ENCODE peak calls at places on chromosomes 5 and 9, in eight cellular contexts. S, M, B, Y, K, N, Q and H are unnamed samples.

GRCh38 chr9:17018540-17019196 is 116.2 kb upstream of the CNTLN start:
- DNase-seq in Y (no peak), B (no peak), M (no peak), Q (no peak), N (no peak), K (no peak), S (no peak), H (no peak)

GRCh38 chr5:88952344-88952743 is 69.4 kb upstream of the MEF2C start:
- DNase-seq in S (peak), Y (no peak), M (no peak), B (no peak), K (no peak), N (no peak), Q (no peak), H (peak)

GRCh38 chr9:133301253-133302230 is 26.5 kb upstream of the ABO start:
- DNase-seq in K (no peak), S (no peak), Q (no peak), Y (no peak), B (no peak), M (no peak), N (no peak), H (no peak)

GRCh38 chr9:126428524-126429175 is 102.0 kb downstream of the MVB12B start:
- DNase-seq in S (no peak), Y (no peak), B (peak), N (no peak), K (no peak), Q (no peak), M (no peak), H (no peak)

GRCh38 chr5:62310426-62311105 is 4.6 kb downstream of the KIF2A start:
- DNase-seq in N (no peak), M (no peak), K (no peak), Q (no peak), Y (no peak), B (no peak), S (no peak), H (no peak)

GRCh38 chr9:7042124-7042523 is 284.4 kb downstream of the KDM4C start:
- DNase-seq in Q (no peak), N (no peak), B (no peak), M (no peak), Y (no peak), K (no peak), S (no peak), H (peak)

GRCh38 chr5:31537856-31538255 is 5.8 kb downstream of the C5orf22 start:
- DNase-seq in M (no peak), S (no peak), B (no peak), Q (no peak), K (peak), N (no peak), Y (no peak), H (no peak)

GRCh38 chr5:1034421-1034905 is 25.9 kb downstream of the NKD2 start:
- DNase-seq in M (no peak), N (peak), K (no peak), S (no peak), B (no peak), Y (no peak), Q (no peak), H (no peak)

GRCh38 chr5:67315802-67316103 is 119.2 kb upstream of the CD180 start:
- DNase-seq in Q (no peak), Y (no peak), K (no peak), M (peak), S (no peak), N (no peak), B (no peak), H (no peak)

GRCh38 chr5:756171-756570 is 28.4 kb downstream of the ZDHHC11B start:
- DNase-seq in S (no peak), M (no peak), Y (no peak), N (peak), Q (no peak), K (peak), B (peak), H (no peak)